ENCODE peak calls at places on chromosomes 2 and 18, in five cellular contexts. One of them, this sample, is unnamed.

GRCh38 chr2:81648370-81648769 is 1343.8 kb upstream of the LRRTM1 start:
- DNase-seq in astrocyte of the spinal cord: no peak
- DNase-seq in AG04450: no peak
- DNase-seq in fibroblast of mammary gland: no peak
- DNase-seq in right lobe of liver: no peak
- DNase-seq in this sample: no peak

GRCh38 chr2:240507778-240508251 is 50.0 kb downstream of the ANKMY1 start:
- DNase-seq in astrocyte of the spinal cord: no peak
- DNase-seq in AG04450: no peak
- DNase-seq in fibroblast of mammary gland: no peak
- DNase-seq in right lobe of liver: no peak
- DNase-seq in this sample: no peak

GRCh38 chr18:26450989-26451682 is 97.2 kb downstream of the KCTD1 start:
- DNase-seq in astrocyte of the spinal cord: no peak
- DNase-seq in AG04450: no peak
- DNase-seq in fibroblast of mammary gland: no peak
- DNase-seq in right lobe of liver: no peak
- DNase-seq in this sample: no peak

GRCh38 chr18:24656571-24656971 is 196.1 kb downstream of the HRH4 start:
- DNase-seq in astrocyte of the spinal cord: peak; percentile 6
- DNase-seq in AG04450: peak; percentile 45
- DNase-seq in fibroblast of mammary gland: peak; percentile 83
- DNase-seq in right lobe of liver: no peak
- DNase-seq in this sample: peak; percentile 50

GRCh38 chr18:832085-832681 is 20.1 kb upstream of the YES1 start:
- DNase-seq in astrocyte of the spinal cord: no peak
- DNase-seq in AG04450: no peak
- DNase-seq in fibroblast of mammary gland: no peak
- DNase-seq in right lobe of liver: peak; percentile 80
- DNase-seq in this sample: peak; percentile 60

GRCh38 chr2:65532937-65533336 is 100.5 kb upstream of the SPRED2 start:
- DNase-seq in astrocyte of the spinal cord: no peak
- DNase-seq in AG04450: no peak
- DNase-seq in fibroblast of mammary gland: no peak
- DNase-seq in right lobe of liver: no peak
- DNase-seq in this sample: peak; percentile 18

GRCh38 chr18:2846638-2847340 is at the start of gene EMILIN2:
- DNase-seq in astrocyte of the spinal cord: peak; percentile 65
- DNase-seq in AG04450: no peak
- DNase-seq in fibroblast of mammary gland: peak; percentile 37
- DNase-seq in right lobe of liver: peak; percentile 73
- DNase-seq in this sample: peak; percentile 72

GRCh38 chr2:121561617-121562268 is 31.1 kb downstream of the RNU4ATAC start:
- DNase-seq in astrocyte of the spinal cord: peak; percentile 36
- DNase-seq in AG04450: no peak
- DNase-seq in fibroblast of mammary gland: peak; percentile 21
- DNase-seq in right lobe of liver: no peak
- DNase-seq in this sample: peak; percentile 14

GRCh38 chr2:201546576-201546975 is 95.0 kb downstream of the STRADB start:
- DNase-seq in astrocyte of the spinal cord: peak; percentile 20
- DNase-seq in AG04450: peak; percentile 6
- DNase-seq in fibroblast of mammary gland: peak; percentile 63
- DNase-seq in right lobe of liver: no peak
- DNase-seq in this sample: peak; percentile 80

GRCh38 chr2:158997037-158997785 is 28.8 kb downstream of the TANC1 start:
- DNase-seq in astrocyte of the spinal cord: no peak
- DNase-seq in AG04450: no peak
- DNase-seq in fibroblast of mammary gland: no peak
- DNase-seq in right lobe of liver: no peak
- DNase-seq in this sample: no peak

GRCh38 chr2:25041307-25041927 is 459 bp upstream of the EFR3B start:
- DNase-seq in astrocyte of the spinal cord: peak; percentile 32
- DNase-seq in AG04450: no peak
- DNase-seq in fibroblast of mammary gland: peak; percentile 31
- DNase-seq in right lobe of liver: peak; percentile 51
- DNase-seq in this sample: no peak
- TF ChIP-seq CTCF in astrocyte of the spinal cord: peak; percentile 31
- TF ChIP-seq CTCF in AG04450: peak; percentile 37
- TF ChIP-seq CTCF in fibroblast of mammary gland: peak; percentile 15
- TF ChIP-seq CTCF in right lobe of liver: no peak
- TF ChIP-seq CTCF in this sample: peak; percentile 20

GRCh38 chr2:170819941-170820646 is 3.4 kb downstream of the GAD1 start:
- DNase-seq in astrocyte of the spinal cord: no peak
- DNase-seq in AG04450: no peak
- DNase-seq in fibroblast of mammary gland: no peak
- DNase-seq in right lobe of liver: peak; percentile 36
- DNase-seq in this sample: no peak
- H3K4me3 ChIP-seq in astrocyte of the spinal cord: no peak overlapping the region
- H3K4me3 ChIP-seq in AG04450: no peak overlapping the region
- H3K4me3 ChIP-seq in fibroblast of mammary gland: no peak overlapping the region
- H3K4me3 ChIP-seq in right lobe of liver: no peak overlapping the region
- H3K4me3 ChIP-seq in this sample: no peak overlapping the region

GRCh38 chr2:71451695-71452094 is 1.7 kb upstream of the DYSF start:
- DNase-seq in astrocyte of the spinal cord: no peak
- DNase-seq in AG04450: no peak
- DNase-seq in fibroblast of mammary gland: no peak
- DNase-seq in right lobe of liver: no peak
- DNase-seq in this sample: no peak

GRCh38 chr2:71455011-71455740 is 1.8 kb downstream of the DYSF start:
- DNase-seq in astrocyte of the spinal cord: no peak
- DNase-seq in AG04450: no peak
- DNase-seq in fibroblast of mammary gland: no peak
- DNase-seq in right lobe of liver: no peak
- DNase-seq in this sample: no peak

GRCh38 chr2:71454221-71455010 is 1.1 kb downstream of the DYSF start:
- DNase-seq in astrocyte of the spinal cord: no peak
- DNase-seq in AG04450: no peak
- DNase-seq in fibroblast of mammary gland: no peak
- DNase-seq in right lobe of liver: peak; percentile 72
- DNase-seq in this sample: no peak

GRCh38 chr2:71453404-71454220 is at the start of gene DYSF:
- DNase-seq in astrocyte of the spinal cord: peak; percentile 23
- DNase-seq in AG04450: no peak
- DNase-seq in fibroblast of mammary gland: peak; percentile 17
- DNase-seq in right lobe of liver: peak; percentile 79
- DNase-seq in this sample: peak; percentile 47

DNA sequence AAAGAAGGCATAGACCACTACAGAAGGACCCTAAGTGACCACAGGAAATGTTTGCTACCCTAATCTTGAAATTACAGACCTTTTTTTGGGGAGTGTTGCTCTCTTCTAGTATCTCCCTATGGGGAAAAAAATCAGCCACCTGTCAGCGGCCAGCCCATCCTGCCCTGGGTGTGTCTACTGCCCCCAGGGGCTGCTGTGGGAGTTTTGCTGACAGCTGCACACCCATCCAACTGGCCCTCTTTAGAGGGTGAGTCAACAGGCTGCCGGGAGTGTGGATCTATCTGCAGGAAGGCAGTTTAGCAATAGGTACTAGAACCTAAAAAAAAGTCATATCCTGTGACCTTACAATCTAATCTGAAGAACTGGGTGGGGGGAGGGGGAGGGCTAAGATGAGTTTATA is 796 bp upstream of the DYSF start:
- DNase-seq in astrocyte of the spinal cord: peak; percentile 31
- DNase-seq in AG04450: no peak
- DNase-seq in fibroblast of mammary gland: peak; percentile 57
- DNase-seq in right lobe of liver: peak; percentile 72
- DNase-seq in this sample: peak; percentile 36
- TF ChIP-seq CTCF in astrocyte of the spinal cord: peak; percentile 29
- TF ChIP-seq CTCF in AG04450: no peak
- TF ChIP-seq CTCF in fibroblast of mammary gland: peak; percentile 17
- TF ChIP-seq CTCF in right lobe of liver: no peak
- TF ChIP-seq CTCF in this sample: peak; percentile 8

GRCh38 chr2:144520718-144521487 is 984 bp upstream of the ZEB2 start:
- DNase-seq in astrocyte of the spinal cord: peak; percentile 63
- DNase-seq in AG04450: no peak
- DNase-seq in fibroblast of mammary gland: peak; percentile 95
- DNase-seq in right lobe of liver: no peak
- DNase-seq in this sample: peak; percentile 84
- H3K4me3 ChIP-seq in astrocyte of the spinal cord: peak overlapping the region; percentile 81
- H3K4me3 ChIP-seq in AG04450: no peak overlapping the region
- H3K4me3 ChIP-seq in fibroblast of mammary gland: peak overlapping the region; percentile 41
- H3K4me3 ChIP-seq in right lobe of liver: no peak overlapping the region
- H3K4me3 ChIP-seq in this sample: peak overlapping the region; percentile 54

DNA sequence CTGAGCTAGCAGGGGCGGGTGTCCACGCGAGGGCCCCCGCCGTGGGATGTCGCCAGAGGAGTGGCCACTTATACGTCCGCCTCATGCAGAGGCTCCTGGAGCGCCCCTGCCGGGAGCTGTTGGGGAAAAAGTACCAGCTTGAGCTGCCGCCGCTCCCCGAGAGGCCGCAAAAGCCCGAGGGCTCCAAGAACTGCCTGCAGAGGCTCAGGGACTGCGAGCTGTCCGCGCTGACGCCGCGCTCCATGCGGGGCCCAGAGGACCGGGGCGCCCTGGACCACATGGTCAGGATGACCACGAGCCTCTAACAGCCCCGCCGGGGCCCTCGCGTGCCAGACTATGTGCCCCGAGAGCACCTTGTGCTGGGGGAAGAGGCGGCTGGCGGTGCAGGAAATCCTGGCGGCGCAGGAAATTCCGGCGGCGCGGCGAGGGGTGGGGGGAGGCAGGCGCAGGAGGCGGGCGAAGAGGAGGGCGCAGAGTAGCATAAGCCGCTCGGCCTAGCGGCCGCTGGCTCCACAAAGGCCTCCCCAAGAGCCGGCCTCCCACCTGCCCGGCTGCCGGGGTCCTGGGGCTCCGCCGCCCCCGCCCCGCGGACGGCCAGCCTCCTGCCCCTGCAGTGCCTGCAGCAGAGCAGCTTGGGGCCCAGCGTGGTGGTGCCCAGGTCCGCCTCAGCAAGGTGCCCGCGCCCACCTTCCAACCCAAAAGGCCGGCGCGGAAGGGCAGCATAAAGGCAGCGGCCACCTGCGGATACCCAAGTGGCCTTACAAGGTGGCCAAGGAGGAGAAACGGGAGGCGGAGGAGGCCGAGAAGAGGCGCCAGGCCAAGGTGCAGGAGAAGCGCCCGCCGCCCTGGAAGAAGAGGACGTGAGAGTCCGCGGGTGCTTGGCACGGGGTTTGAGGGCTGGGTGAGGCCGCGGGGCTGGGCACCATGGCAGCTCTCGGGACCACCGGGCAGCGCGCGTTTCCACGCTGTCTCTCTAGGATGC is 42.1 kb upstream of the TRIM43B start:
- DNase-seq in astrocyte of the spinal cord: peak; percentile 82
- DNase-seq in AG04450: peak; percentile 16
- DNase-seq in fibroblast of mammary gland: peak; percentile 62
- DNase-seq in right lobe of liver: peak; percentile 84
- DNase-seq in this sample: peak; percentile 70
- TF ChIP-seq CTCF in astrocyte of the spinal cord: peak; percentile 33
- TF ChIP-seq CTCF in AG04450: peak; percentile 49
- TF ChIP-seq CTCF in fibroblast of mammary gland: no peak
- TF ChIP-seq CTCF in right lobe of liver: peak; percentile 39
- TF ChIP-seq CTCF in this sample: peak; percentile 48

DNA sequence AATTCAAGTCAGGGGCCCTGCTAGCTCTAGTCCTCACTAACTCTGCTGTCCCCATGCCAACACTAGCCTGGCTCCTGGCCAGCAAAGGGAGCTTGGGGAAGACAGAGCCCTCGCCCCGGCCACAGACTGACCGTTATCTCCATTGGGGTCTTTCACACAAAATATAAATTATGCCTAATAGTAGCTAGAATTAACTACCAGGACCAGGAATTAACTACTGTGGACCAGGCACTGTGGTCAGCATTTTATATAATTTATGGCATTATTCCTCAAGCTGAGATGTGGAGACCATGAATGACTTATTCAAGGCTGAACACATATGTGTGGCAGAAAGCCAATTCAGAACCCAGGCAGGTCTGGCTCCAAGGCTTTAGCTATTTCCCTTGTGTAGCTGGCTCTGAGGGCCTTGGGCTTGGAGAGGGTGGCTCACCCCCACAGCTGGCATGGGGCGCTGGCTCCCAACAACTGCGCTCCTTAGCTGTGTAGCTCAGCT is 49.2 kb downstream of the CELF4 start:
- DNase-seq in astrocyte of the spinal cord: no peak
- DNase-seq in AG04450: no peak
- DNase-seq in fibroblast of mammary gland: no peak
- DNase-seq in right lobe of liver: no peak
- DNase-seq in this sample: no peak
- H3K4me3 ChIP-seq in astrocyte of the spinal cord: no peak overlapping the region
- H3K4me3 ChIP-seq in AG04450: no peak overlapping the region
- H3K4me3 ChIP-seq in fibroblast of mammary gland: no peak overlapping the region
- H3K4me3 ChIP-seq in right lobe of liver: no peak overlapping the region
- H3K4me3 ChIP-seq in this sample: no peak overlapping the region

DNA sequence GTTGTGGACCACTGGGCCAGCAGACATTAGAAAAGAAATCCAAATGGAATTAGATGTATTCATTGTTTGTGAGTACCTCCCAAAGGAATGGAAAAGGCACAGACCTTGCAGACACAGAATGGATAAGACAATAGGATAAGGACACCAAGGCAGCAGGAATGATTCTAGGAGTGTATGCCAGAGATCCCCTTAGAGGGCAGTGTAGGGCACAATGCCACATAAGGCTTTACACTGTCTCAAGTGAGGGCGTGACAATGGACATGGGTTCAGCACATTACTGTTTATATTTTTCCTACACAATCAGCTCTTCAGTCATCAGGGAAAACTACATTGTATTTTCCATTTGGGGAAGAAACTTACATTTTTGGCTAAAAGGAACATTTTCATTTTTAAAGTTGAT is 250.9 kb downstream of the PTH2R start:
- DNase-seq in astrocyte of the spinal cord: no peak
- DNase-seq in AG04450: no peak
- DNase-seq in fibroblast of mammary gland: no peak
- DNase-seq in right lobe of liver: no peak
- DNase-seq in this sample: no peak
- TF ChIP-seq CTCF in astrocyte of the spinal cord: no peak
- TF ChIP-seq CTCF in AG04450: no peak
- TF ChIP-seq CTCF in fibroblast of mammary gland: no peak
- TF ChIP-seq CTCF in right lobe of liver: no peak
- TF ChIP-seq CTCF in this sample: no peak

GRCh38 chr2:222284466-222284865 is 14.3 kb downstream of the PAX3 start:
- DNase-seq in astrocyte of the spinal cord: no peak
- DNase-seq in AG04450: no peak
- DNase-seq in fibroblast of mammary gland: no peak
- DNase-seq in right lobe of liver: no peak
- DNase-seq in this sample: no peak
- H3K4me3 ChIP-seq in astrocyte of the spinal cord: no peak overlapping the region
- H3K4me3 ChIP-seq in AG04450: no peak overlapping the region
- H3K4me3 ChIP-seq in fibroblast of mammary gland: no peak overlapping the region
- H3K4me3 ChIP-seq in right lobe of liver: no peak overlapping the region
- H3K4me3 ChIP-seq in this sample: no peak overlapping the region